ENCODE peak calls at places on chromosome 19, in four cellular contexts. N is H9, J is IMR-90, V is mesendoderm. Y is an unnamed sample.

GRCh38 chr19:5237939-5238480 is 102.6 kb downstream of the PTPRS start:
- DNase-seq in N (no peak), J (no peak), V (no peak), Y (no peak)

GRCh38 chr19:54667217-54667616 is 4.4 kb downstream of the LILRB4 start:
- DNase-seq in N (no peak), J (no peak), V (no peak), Y (no peak)

GRCh38 chr19:44576843-44577565 is 36.4 kb upstream of the IGSF23 start:
- DNase-seq in N (peak), J (peak), V (peak), Y (no peak)

GRCh38 chr19:40503300-40503699 is 36.5 kb downstream of the SPTBN4 start:
- DNase-seq in N (peak), J (no peak), V (peak), Y (no peak)

GRCh38 chr19:41993612-41994483 is at the start of gene ATP1A3:
- DNase-seq in N (peak), J (peak), V (peak), Y (peak)

GRCh38 chr19:30225615-30226463 is 146.3 kb upstream of the ZNF536 start:
- DNase-seq in N (no peak), J (no peak), V (peak), Y (no peak)

GRCh38 chr19:15195987-15196682 is 4.7 kb downstream of the NOTCH3 start:
- DNase-seq in N (peak), J (no peak), V (peak), Y (peak)

GRCh38 chr19:42184401-42184861 is 33.0 kb downstream of the DEDD2 start:
- DNase-seq in N (peak), J (peak), V (peak), Y (peak)

GRCh38 chr19:55486971-55487883 is 1.0 kb upstream of the SSC5D start:
- DNase-seq in N (no peak), J (peak), V (peak), Y (no peak)

GRCh38 chr19:45865269-45865948 is 1.3 kb downstream of the FOXA3 start:
- DNase-seq in N (no peak), J (no peak), V (no peak), Y (peak)

GRCh38 chr19:34118879-34119748 is 53.2 kb upstream of the LSM14A start:
- DNase-seq in N (no peak), J (no peak), V (no peak), Y (no peak)

GRCh38 chr19:33604651-33605050 is 17.1 kb upstream of the CHST8 start:
- DNase-seq in N (no peak), J (no peak), V (no peak), Y (no peak)

GRCh38 chr19:57583521-57584416 is at the start of gene ZIK1:
- DNase-seq in N (peak), J (peak), V (peak), Y (peak)

GRCh38 chr19:51647318-51647717 is 693 bp upstream of the SIGLEC14 start:
- DNase-seq in N (no peak), J (no peak), V (no peak), Y (no peak)

GRCh38 chr19:57633832-57634131 is 814 bp downstream of the ZNF211 start:
- DNase-seq in N (no peak), J (no peak), V (peak), Y (no peak)

GRCh38 chr19:50835103-50835784 is 1.9 kb upstream of the KLK15 start:
- DNase-seq in N (no peak), J (no peak), V (no peak), Y (no peak)

GRCh38 chr19:58229255-58229639 is 533 bp downstream of the ZNF544 start:
- DNase-seq in N (peak), J (peak), V (peak), Y (peak)

GRCh38 chr19:55092423-55093318 is 17.0 kb downstream of the EPS8L1 start:
- DNase-seq in N (peak), J (no peak), V (peak), Y (peak)

GRCh38 chr19:57825501-57825900 is 4.6 kb upstream of the ZNF587B start:
- DNase-seq in N (no peak), J (no peak), V (no peak), Y (no peak)

GRCh38 chr19:3642987-3643386 is 16.4 kb upstream of the CACTIN start:
- DNase-seq in N (peak), J (no peak), V (peak), Y (peak)

GRCh38 chr19:48656840-48657474 is 11.0 kb upstream of the CA11 start:
- DNase-seq in N (no peak), J (peak), V (peak), Y (no peak)

GRCh38 chr19:12825259-12826131 is 8.9 kb downstream of the RTBDN start:
- DNase-seq in N (peak), J (no peak), V (peak), Y (no peak)

GRCh38 chr19:43575955-43576451 is 402 bp downstream of the PINLYP start:
- DNase-seq in N (peak), J (no peak), V (no peak), Y (no peak)

GRCh38 chr19:18795540-18795939 is 4.4 kb upstream of the COMP start:
- DNase-seq in N (peak), J (no peak), V (peak), Y (no peak)

GRCh38 chr19:12778020-12778904 is 2.9 kb upstream of the HOOK2 start:
- DNase-seq in N (peak), J (peak), V (peak), Y (no peak)

GRCh38 chr19:14544977-14545715 is 15.8 kb downstream of the TECR start:
- DNase-seq in N (no peak), J (no peak), V (no peak), Y (no peak)

GRCh38 chr19:50669319-50670101 is 20.3 kb downstream of the C19orf81 start:
- DNase-seq in N (no peak), J (peak), V (no peak), Y (peak)

GRCh38 chr19:46515879-46516350 is 20.2 kb upstream of the PNMA8B start:
- DNase-seq in N (peak), J (peak), V (peak), Y (peak)

GRCh38 chr19:33508431-33508830 is 13.2 kb downstream of the PEPD start:
- DNase-seq in N (no peak), J (no peak), V (no peak), Y (no peak)

GRCh38 chr19:55255618-55256423 is 3.0 kb downstream of the PPP6R1 start:
- DNase-seq in N (no peak), J (peak), V (no peak), Y (no peak)

GRCh38 chr19:18878858-18879578 is 16.9 kb downstream of the CERS1 start:
- DNase-seq in N (peak), J (no peak), V (no peak), Y (no peak)

GRCh38 chr19:34676697-34677385 is at the start of gene SCGB2B2:
- DNase-seq in N (peak), J (no peak), V (no peak), Y (no peak)

GRCh38 chr19:44308011-44308410 is 3.2 kb upstream of the ZNF235 start:
- DNase-seq in N (no peak), J (no peak), V (no peak), Y (no peak)

GRCh38 chr19:14565298-14565679 is 6.6 kb downstream of the NDUFB7 start:
- DNase-seq in N (peak), J (no peak), V (no peak), Y (no peak)

GRCh38 chr19:38700350-38700932 is 43.8 kb downstream of the CAPN12 start:
- DNase-seq in N (no peak), J (no peak), V (no peak), Y (no peak)

GRCh38 chr19:22882797-22883196 is 50.7 kb downstream of the ZNF723 start:
- DNase-seq in N (no peak), J (peak), V (peak), Y (no peak)
- H3K56ac ChIP-seq in N (no peak), J (no peak), V (no peak), Y (no peak)

DNA sequence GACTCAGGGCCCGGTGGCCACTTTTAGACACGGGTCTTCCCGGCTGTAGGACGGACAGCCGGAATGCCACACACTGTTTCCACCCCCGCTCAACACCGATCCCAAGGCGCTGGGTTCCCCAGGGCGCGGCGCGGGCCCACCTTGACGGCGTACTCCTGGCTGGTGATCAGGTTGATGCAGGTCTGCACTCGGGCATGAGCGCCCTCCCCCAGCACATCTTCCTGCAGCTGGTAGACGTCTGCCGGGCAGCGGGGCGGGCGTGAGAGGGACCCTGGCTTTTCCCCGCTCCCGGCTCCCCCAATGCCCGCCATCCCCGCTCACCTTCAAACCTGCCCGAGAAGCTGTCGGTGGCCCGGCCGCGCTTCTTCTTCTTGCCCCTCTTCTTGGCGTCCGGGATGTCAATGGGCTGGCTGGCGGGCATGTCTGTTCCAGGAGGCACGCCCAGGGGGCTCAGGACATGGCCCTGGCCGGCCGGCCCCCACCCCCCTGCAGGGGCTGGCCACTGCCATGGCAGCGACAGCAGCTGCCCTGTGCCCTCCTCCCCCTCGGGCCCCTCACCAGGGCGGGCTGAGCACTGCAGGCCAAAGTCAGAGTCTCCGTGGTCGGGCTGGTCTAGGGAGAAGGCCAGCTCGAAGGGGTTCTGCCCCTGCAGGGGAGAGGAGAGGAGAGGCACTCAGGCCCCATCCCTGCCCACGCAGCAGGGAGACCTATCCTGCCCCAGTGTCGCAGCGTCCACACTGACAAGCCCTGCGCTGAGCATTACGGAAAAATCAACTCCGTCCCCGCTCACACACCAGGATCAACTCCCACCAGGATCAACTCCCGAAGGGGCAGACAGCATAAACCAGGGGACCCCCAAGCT is 4.8 kb downstream of the MKNK2 start:
- DNase-seq in N (peak), J (no peak), V (no peak), Y (no peak)
- H3K56ac ChIP-seq in N (no peak), J (no peak), V (no peak), Y (no peak)

GRCh38 chr19:7539827-7540425 is 4.4 kb downstream of the PNPLA6 start:
- DNase-seq in N (no peak), J (no peak), V (no peak), Y (no peak)

GRCh38 chr19:7540761-7541480 is 5.4 kb downstream of the PNPLA6 start:
- DNase-seq in N (peak), J (peak), V (peak), Y (peak)

GRCh38 chr19:7541481-7541824 is 5.9 kb downstream of the PNPLA6 start:
- DNase-seq in N (no peak), J (no peak), V (no peak), Y (no peak)

GRCh38 chr19:7542556-7543348 is 7.2 kb downstream of the PNPLA6 start:
- DNase-seq in N (no peak), J (no peak), V (no peak), Y (no peak)

GRCh38 chr19:7541828-7542443 is 6.4 kb downstream of the PNPLA6 start:
- DNase-seq in N (no peak), J (no peak), V (peak), Y (no peak)
- H3K56ac ChIP-seq in N (no peak), J (no peak), V (no peak), Y (no peak)

DNA sequence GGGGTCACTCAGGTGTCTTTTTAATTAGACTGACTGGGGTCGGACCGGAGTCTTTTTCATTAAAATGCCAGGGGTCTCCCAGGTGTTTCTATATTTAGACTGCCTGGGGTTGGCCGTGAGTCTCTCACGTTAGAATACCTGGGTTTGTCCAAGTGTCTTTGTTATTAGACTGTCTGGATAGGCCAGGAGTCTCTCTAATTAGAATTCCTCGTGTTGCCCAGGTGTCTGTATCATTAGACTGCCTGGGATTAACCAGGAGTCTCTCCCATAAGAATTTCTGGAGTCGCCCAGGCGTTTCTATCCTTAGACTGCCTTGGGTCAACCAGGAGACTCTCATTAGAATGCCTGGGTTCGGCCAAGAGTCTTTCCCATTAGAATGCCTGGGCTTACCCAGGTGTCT is 1445.7 kb downstream of the UQCRFS1 start:
- DNase-seq in N (no peak), J (no peak), V (no peak), Y (no peak)
- H3K56ac ChIP-seq in N (no peak), J (no peak), V (no peak), Y (no peak)

DNA sequence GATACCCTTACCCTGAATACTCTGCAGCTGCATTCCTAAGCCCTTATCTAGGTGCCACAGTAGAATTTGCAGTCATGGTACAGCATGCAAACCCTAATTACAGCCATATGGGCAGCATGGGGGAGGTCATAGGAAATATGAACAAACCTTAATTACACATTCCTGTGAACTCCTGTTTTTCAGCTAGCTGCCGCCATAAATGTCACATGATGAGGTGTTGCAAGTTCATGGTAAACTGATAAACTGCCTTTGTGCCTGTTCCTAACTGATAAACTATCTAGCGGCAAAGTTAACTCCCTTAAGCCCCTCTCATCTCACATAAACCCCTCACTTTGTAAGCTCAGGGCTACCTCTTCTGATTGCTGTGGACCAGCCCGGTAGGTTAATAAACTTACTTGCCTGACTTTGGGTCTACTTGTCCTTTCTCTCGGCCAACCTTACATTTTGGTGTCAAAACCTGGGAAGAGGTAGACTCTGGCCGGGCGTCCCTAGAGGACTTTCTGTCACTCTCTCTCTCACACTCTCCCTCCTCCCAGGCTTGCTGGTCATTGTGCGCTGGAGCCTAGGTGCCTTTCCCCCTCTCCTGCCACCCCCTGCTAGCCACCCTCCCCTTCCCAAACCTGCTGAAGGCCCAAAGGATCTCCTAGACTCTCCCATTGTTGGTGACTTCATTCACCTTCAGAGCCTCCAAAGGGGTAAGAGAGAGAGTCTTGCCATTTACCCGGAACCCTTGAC is 43.3 kb downstream of the ZNF93 start:
- DNase-seq in N (no peak), J (no peak), V (peak), Y (no peak)
- H3K56ac ChIP-seq in N (no peak), J (no peak), V (no peak), Y (no peak)

GRCh38 chr19:11033251-11033650 is 56.0 kb upstream of the LDLR start:
- DNase-seq in N (no peak), J (no peak), V (no peak), Y (no peak)

GRCh38 chr19:11033763-11034162 is 55.5 kb upstream of the LDLR start:
- DNase-seq in N (no peak), J (no peak), V (no peak), Y (no peak)

GRCh38 chr19:11038511-11038910 is 50.8 kb upstream of the LDLR start:
- DNase-seq in N (no peak), J (no peak), V (no peak), Y (no peak)

GRCh38 chr19:11034449-11035213 is 54.6 kb upstream of the LDLR start:
- DNase-seq in N (no peak), J (no peak), V (no peak), Y (no peak)

DNA sequence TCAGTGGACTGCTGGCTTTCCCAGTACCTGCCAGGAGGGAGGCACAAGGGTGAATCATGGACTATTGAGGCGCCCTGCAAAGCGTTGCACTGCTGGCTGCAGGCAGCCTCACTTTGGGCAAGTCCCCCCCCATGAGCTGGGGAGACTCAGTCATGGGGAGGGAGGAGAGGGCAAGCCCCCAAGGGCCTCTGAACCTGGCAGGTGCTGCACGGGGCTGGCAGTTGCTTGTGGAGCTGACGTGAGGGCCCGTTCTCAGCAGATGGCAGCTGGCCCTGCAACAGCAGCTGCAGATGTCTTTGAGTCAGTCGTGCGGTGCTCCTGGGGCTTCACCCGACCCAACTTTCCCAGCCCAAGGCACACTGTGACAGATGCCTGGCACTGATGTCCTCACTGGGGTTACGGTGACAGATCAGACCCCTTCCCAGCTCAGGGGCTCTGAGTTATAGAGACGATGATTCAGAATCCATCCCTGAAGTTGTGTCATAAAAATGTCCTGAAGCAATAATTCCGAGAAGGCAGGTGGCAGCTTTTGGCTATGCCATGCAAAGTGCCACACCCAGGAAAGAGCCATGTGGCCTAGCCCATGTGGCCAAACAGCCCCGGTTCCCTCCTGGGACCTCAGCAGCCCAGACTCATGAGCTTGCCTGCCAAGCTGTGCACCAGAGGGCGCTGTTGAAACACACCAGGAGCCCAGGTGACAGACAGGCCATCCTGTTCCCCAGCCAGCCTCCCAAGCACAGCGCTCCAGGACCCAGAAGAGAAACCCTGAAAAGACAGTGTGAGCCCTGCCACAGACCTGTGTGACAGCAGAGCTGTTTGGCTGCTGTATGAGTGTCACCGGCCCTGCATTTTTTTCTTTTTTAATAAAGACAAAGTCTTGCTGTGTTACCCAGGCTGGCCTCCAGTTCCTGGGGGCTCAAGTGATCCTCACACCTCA is 53.6 kb upstream of the LDLR start:
- DNase-seq in N (peak), J (peak), V (peak), Y (peak)
- H3K56ac ChIP-seq in N (no peak), J (no peak), V (no peak), Y (no peak)

GRCh38 chr19:36061367-36061766 is 6.7 kb downstream of the WDR62 start:
- DNase-seq in N (no peak), J (no peak), V (no peak), Y (no peak)
- H3K56ac ChIP-seq in N (no peak), J (no peak), V (no peak), Y (no peak)

GRCh38 chr19:447816-448546 is 12.9 kb downstream of the SHC2 start:
- DNase-seq in N (no peak), J (no peak), V (no peak), Y (no peak)
- H3K56ac ChIP-seq in N (no peak), J (no peak), V (no peak), Y (no peak)

GRCh38 chr19:28026636-28027035 is 1186.3 kb downstream of the UQCRFS1 start:
- DNase-seq in N (no peak), J (no peak), V (no peak), Y (no peak)
- H3K56ac ChIP-seq in N (no peak), J (no peak), V (no peak), Y (no peak)

DNA sequence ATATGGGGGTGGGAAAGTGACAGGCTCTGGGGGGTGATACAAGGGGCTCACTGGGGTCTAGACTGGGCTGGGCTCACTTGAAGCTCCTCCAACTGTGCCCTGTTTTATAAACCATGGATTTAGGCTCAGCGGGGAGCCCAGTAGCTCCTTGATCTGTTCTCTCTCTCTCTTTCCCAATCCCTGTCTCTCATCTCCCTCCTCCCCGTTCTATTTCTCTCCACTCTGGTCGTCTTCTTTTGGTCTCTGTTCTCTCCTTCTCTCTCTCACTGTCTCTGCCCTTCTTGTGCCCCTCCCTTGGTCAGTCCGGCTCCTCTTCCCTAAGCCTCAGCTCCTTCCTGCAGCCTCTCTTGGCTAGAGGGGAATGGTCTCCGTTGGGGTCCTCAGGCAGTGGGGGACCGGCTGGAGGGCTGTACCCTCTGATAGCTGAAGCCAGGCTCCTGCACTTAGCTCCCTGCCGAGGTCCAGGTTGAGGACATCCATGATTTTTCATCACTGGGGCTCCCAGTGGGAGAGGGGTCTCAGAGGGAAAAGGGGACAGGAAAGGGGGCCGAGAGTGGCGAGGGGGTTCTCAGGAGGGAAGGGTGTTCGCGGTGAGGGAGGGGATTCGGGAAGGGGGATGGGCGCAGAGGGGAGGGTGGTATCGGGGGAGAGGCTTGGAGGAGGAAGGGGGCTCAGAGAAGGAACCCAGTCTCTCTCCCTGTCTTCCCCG is 8.5 kb downstream of the UNC13A start:
- DNase-seq in N (no peak), J (no peak), V (no peak), Y (no peak)
- H3K56ac ChIP-seq in N (no peak), J (no peak), V (peak), Y (no peak)